ENCODE peak calls at places on chromosomes 16 and 17, in five cellular contexts. D, T, Y, I and B are unnamed samples.

GRCh38 chr16:57906385-57907316 is 64.3 kb downstream of the CNGB1 start:
- DNase-seq in T (no peak), D (no peak), Y (no peak), I (no peak), B (no peak)

GRCh38 chr16:68408967-68409366 is 39.3 kb downstream of the SMPD3 start:
- DNase-seq in T (no peak), D (no peak), Y (no peak), I (no peak), B (no peak)

GRCh38 chr17:21742326-21742725 is 50.0 kb downstream of the KCNJ18 start:
- DNase-seq in Y (no peak), T (no peak), I (no peak), D (no peak), B (no peak)

GRCh38 chr17:49843774-49844350 is 4.0 kb downstream of the TAC4 start:
- DNase-seq in I (no peak), T (no peak), Y (no peak), D (no peak), B (no peak)

GRCh38 chr17:17778308-17779014 is 58.3 kb downstream of the SREBF1 start:
- DNase-seq in Y (peak; percentile 42), I (peak; percentile 88), D (no peak), T (no peak), B (peak; percentile 63)

GRCh38 chr16:12753203-12754023 is 50.3 kb downstream of the CPPED1 start:
- DNase-seq in D (no peak), T (no peak), I (no peak), Y (no peak), B (no peak)

GRCh38 chr16:19382887-19383816 is 34.5 kb upstream of the TMC5 start:
- DNase-seq in T (no peak), D (no peak), Y (no peak), I (no peak), B (no peak)

GRCh38 chr17:34615326-34615725 is 35.9 kb downstream of the TMEM132E start:
- DNase-seq in T (no peak), Y (no peak), I (no peak), D (no peak), B (no peak)

GRCh38 chr16:3980311-3981111 is 100.0 kb upstream of the CREBBP start:
- DNase-seq in T (no peak), D (no peak), Y (no peak), I (no peak), B (no peak)

DNA sequence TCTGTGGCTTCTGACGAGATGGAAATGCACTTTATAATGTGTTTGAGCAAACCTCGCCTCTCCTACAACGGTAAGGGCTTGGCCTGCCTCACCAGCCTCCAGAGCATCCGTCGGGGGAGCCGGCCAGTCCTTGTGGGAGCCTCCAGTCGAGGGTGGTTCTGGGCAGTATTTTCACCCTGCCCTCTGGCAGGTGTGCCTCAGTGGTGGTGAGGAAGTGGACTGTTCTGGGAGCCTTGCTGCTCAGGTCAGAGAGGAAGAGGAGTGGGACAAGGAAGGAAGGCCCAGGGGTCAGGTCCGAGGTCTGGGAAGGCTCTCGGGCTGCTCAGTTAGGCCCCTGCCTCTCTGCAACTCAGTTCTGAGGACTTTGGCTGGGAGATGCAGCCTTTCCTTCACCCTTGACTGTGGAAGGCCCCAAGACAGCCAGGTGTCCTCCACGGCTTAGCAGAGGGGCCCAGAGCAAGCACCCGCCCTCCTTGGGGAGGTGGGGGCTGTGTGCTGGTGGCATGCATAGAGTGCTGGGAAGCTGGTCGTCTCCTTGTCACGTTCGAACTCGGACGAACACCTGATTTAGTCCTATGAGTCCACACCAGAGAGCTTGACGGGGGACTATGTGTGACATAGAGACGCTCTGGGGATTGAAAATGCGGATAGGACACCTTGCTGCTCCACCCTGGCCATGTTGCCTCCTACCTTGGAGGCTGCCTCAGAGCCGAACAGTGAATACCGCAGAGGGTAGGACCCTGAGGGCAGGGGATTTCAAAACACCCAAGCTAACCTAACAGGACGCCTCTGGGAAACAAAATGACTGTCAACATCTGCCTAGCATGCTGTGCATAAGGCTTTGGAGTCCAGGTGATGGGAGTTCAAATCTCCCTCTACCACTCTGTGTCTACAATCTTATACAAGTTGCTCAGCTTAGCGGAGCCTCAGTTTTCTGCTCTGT is 22.7 kb downstream of the LDHD start:
- DNase-seq in D (no peak), T (no peak), Y (no peak), I (no peak), B (no peak)
- H3K27ac ChIP-seq in D (no peak overlapping the region), T (no peak overlapping the region), Y (no peak overlapping the region), I (no peak overlapping the region), B (no peak overlapping the region)

GRCh38 chr17:80453980-80454556 is 22.3 kb downstream of the NPTX1 start:
- DNase-seq in T (no peak), Y (no peak), D (no peak), I (no peak), B (no peak)
- TF ChIP-seq POLR2A in T (no peak), Y (no peak), D (no peak), I (no peak), B (no peak)

GRCh38 chr17:30396129-30396528 is 17.4 kb downstream of the CPD start:
- DNase-seq in D (no peak), Y (no peak), T (no peak), I (no peak), B (no peak)

GRCh38 chr17:30396612-30397011 is 17.9 kb downstream of the CPD start:
- DNase-seq in I (no peak), T (no peak), Y (no peak), D (no peak), B (no peak)

GRCh38 chr17:30393491-30393890 is 14.8 kb downstream of the CPD start:
- DNase-seq in T (no peak), D (no peak), I (no peak), Y (no peak), B (no peak)

GRCh38 chr17:30393911-30394867 is 15.5 kb downstream of the CPD start:
- DNase-seq in I (no peak), T (no peak), D (no peak), Y (no peak), B (no peak)

GRCh38 chr17:30395398-30396022 is 16.8 kb downstream of the CPD start:
- DNase-seq in D (no peak), Y (no peak), T (no peak), I (no peak), B (no peak)
- H3K4me3 ChIP-seq in D (no peak overlapping the region), Y (no peak overlapping the region), T (no peak overlapping the region), I (no peak overlapping the region), B (no peak overlapping the region)

GRCh38 chr17:61405047-61405685 is 5.5 kb downstream of the TBX2 start:
- DNase-seq in Y (no peak), D (no peak), I (no peak), T (no peak), B (no peak)
- H3K27ac ChIP-seq in Y (no peak overlapping the region), D (no peak overlapping the region), I (peak overlapping the region; percentile 41), T (peak overlapping the region; percentile 79), B (peak overlapping the region; percentile 29)